ENCODE peak calls at places on chromosomes 1 and 21, in four cellular contexts. S is K562, I is WTC11, W is SK-N-SH. T is an unnamed sample.

GRCh38 chr21:44550807-44551206 is 498 bp downstream of the KRTAP10-2 start:
- DNase-seq in S (no peak), I (no peak), W (no peak), T (no peak)

GRCh38 chr1:182604128-182604834 is at the start of gene RGS16:
- DNase-seq in I (peak; percentile 96), S (peak; percentile 99), W (peak; percentile 98), T (peak; percentile 61)

GRCh38 chr1:93488222-93488621 is 40.3 kb downstream of the FNBP1L start:
- DNase-seq in S (no peak), W (no peak), I (no peak), T (no peak)

GRCh38 chr1:86928819-86929218 is 14.4 kb downstream of the HS2ST1 start:
- DNase-seq in W (no peak), S (no peak), I (no peak), T (no peak)

GRCh38 chr1:83961571-83962295 is 37.2 kb downstream of the TTLL7 start:
- DNase-seq in S (no peak), I (no peak), W (no peak), T (no peak)

GRCh38 chr1:44406761-44407429 is 1.8 kb downstream of the RNF220 start:
- DNase-seq in W (peak; percentile 50), I (peak; percentile 31), S (no peak), T (no peak)

GRCh38 chr1:203661572-203661971 is 34.9 kb downstream of the ATP2B4 start:
- DNase-seq in S (no peak), W (no peak), I (no peak), T (no peak)

GRCh38 chr21:31092867-31093266 is 54.6 kb upstream of the KRTAP19-8 start:
- DNase-seq in S (no peak), W (no peak), I (no peak), T (no peak)

GRCh38 chr1:231919269-231919886 is 292.8 kb downstream of the DISC1 start:
- DNase-seq in S (no peak), W (peak; percentile 27), I (no peak), T (no peak)

GRCh38 chr1:172497230-172497629 is 35.7 kb upstream of the SUCO start:
- DNase-seq in I (peak; percentile 37), S (no peak), W (peak; percentile 32), T (no peak)

GRCh38 chr1:68904472-68904871 is 407.6 kb upstream of the DEPDC1 start:
- DNase-seq in I (no peak), S (no peak), W (no peak), T (no peak)

GRCh38 chr1:36161656-36162531 is 5.9 kb downstream of the MAP7D1 start:
- DNase-seq in I (no peak), W (no peak), S (peak; percentile 47), T (no peak)

GRCh38 chr1:10513199-10513598 is 38.4 kb downstream of the PEX14 start:
- DNase-seq in S (no peak), W (no peak), I (no peak), T (no peak)

GRCh38 chr1:156320560-156320959 is 17.5 kb downstream of the CCT3 start:
- DNase-seq in I (no peak), S (no peak), W (no peak), T (no peak)

GRCh38 chr1:154193821-154194220 is 1.9 kb upstream of the TPM3 start:
- DNase-seq in W (no peak), I (no peak), S (no peak), T (no peak)

GRCh38 chr1:62318756-62319544 is at the start of gene KANK4:
- DNase-seq in S (no peak), W (peak; percentile 85), I (peak; percentile 58), T (no peak)

GRCh38 chr1:8706995-8707396 is 110.4 kb downstream of the RERE start:
- DNase-seq in I (no peak), S (peak; percentile 29), W (peak; percentile 75), T (no peak)

GRCh38 chr1:7177438-7178126 is 392.3 kb downstream of the CAMTA1 start:
- DNase-seq in W (no peak), S (no peak), I (peak; percentile 65), T (no peak)

GRCh38 chr1:145826030-145826429 is 2.0 kb downstream of the POLR3C start:
- DNase-seq in I (no peak), W (no peak), S (no peak), T (no peak)

GRCh38 chr21:37374026-37374425 is 7.5 kb downstream of the DYRK1A start:
- DNase-seq in W (no peak), I (no peak), S (no peak), T (no peak)

GRCh38 chr1:27539901-27540861 is 50.2 kb upstream of the WASF2 start:
- DNase-seq in I (no peak), W (no peak), S (no peak), T (no peak)

GRCh38 chr1:223628858-223629257 is 36.6 kb downstream of the CAPN8 start:
- DNase-seq in W (no peak), I (no peak), S (no peak), T (no peak)

DNA sequence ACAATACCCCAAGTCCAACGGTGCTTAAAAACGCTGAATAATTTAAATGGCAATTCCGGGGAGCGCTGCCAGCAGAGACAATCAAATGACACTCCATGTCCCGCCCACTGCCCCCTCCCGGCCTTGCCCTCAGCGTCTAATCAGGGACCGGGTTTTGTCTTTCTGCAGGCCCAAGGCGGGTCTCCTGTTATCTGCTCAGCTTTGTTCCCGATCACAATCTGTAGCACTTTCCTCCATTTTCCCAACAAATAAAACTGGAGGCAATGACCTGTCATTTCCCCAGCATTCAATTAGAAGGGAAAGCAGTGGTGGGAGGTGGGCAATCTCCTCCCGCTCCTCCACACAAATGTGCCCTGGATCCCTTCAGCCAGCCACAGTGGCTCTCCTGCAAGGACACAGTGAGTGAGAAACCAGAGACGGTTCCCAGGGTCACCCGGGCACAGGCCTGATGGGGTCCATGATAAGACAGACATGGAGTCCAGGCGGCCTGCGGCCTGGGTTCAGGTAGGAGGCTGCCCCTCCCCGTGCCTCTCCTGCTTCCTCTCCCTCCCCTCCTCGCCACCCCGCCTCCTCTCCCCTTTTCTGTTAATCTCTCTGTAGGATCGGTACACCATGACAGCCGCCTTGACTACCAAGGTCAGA is 42.6 kb upstream of the AJAP1 start:
- DNase-seq in S (no peak), W (peak; percentile 85), I (no peak), T (no peak)
- TF ChIP-seq USF1 in S (no peak), W (no peak), I (no peak), T (no peak)

DNA sequence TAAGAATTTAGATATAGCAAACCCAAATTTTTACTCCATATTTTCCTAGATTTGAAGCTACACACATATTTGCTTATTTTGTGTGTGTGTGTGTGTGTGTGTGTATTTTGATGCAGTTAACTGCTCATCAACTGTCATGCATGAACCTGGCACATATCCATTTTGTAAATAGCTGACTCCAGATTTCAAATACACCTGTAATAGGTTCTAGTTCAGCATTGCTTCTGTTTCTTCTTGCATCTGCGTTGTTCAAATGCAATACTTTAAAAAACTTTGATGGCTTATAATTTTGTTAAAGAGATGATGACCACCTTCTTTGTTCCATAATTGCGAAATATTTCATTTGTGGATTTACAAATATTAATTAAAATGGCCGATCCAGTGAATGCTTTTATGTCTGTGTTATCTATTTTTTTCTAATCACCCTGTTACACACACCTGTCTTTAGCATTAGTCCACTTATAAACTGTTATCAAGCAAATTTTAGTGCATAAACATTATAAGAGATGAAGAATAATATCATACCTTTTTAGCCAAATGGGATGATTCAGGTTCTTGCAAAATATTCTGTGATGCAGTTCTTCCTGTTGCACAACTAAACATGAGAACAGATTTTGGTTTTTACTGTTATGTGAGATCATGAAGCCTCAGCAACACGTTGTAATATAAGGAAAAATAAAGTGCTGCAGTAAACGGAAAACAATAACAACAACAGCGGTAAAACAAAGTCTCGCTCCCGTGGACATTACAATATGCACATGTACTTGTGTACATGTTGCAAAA is 12.7 kb upstream of the S100A11 start:
- DNase-seq in S (no peak), I (no peak), W (no peak), T (no peak)
- TF ChIP-seq USF1 in S (no peak), I (no peak), W (no peak), T (no peak)

GRCh38 chr1:60051191-60051590 is 22.4 kb downstream of the C1orf87 start:
- DNase-seq in S (no peak), I (no peak), W (no peak), T (no peak)
- TF ChIP-seq USF1 in S (no peak), I (no peak), W (no peak), T (no peak)

DNA sequence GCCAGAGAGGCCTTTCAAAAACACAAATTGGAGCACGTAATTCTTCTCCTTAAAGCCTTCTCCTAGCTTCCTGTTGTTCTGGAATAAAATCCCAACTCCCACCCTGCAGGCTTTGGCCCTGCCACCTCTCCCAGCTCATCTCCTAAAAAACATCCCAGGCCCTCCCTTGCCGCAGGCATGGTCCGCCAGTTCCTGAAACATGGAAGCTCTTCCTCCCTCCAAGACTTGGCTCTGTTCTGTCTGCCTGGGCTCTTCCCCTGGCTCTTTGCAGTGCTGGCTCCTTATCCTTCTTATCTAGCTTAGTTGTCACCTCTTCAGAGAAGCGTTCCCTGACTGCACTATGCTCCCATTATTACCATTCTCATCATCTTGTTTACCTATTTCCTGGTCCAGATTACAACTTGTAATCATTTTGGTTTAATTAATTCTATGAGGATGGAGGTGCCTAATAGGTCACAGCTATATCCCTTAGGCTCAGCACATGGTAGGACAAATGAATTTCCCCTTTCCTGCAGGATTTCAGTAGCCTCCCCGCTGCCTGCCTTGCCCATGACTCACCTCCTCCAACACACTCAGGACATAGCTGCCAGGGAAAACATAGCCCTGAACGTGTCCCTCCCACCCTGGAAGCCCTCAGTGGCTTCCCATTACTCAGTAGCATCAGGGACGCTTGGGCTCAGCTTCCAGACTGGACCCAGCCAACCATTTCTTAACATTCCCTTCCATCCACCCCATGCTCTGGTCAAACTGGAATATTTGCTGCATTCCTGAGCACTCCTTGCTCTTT is 15.7 kb upstream of the IGSF21 start:
- DNase-seq in W (no peak), I (no peak), S (no peak), T (no peak)
- TF ChIP-seq USF1 in W (no peak), I (no peak), S (no peak), T (no peak)

DNA sequence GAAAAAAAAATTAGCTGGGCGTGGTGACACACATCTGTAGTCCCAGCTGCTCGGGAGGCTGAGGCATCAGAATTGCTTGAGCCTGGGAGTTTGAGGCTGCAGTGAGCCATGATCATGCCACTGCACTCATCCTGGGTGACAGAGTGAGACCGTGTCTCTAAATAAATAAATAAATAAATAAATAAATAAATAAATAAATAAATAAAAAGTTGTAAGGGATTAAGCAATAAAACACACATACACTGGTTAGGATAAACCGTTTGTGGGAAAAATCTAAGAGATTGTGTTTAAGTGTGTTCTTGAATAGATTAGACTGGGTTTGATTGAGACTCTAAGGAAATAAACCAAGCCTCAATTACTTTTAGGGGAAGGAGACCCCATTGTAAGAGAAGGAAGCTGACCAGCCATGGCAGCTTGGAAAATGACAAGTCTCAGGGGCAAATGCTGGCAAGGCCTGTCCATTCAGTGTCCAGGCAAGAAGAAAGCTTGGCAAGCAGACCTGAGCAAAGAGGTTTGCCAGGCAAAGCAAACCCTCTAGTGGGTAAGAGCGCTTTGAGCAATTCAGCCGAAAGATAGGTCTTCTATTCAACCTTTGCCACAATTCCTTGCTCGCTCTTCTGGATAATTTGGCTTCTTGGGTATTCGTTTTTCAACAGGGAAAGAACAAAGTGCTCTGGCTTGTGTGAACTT is 106.9 kb upstream of the SERBP1 start:
- DNase-seq in I (no peak), S (no peak), W (no peak), T (no peak)
- TF ChIP-seq USF1 in I (no peak), S (no peak), W (no peak), T (no peak)